ENCODE peak calls at places on chromosomes 16 and 17, in six cellular contexts. X is activated T-helper 1 cell treated with Interleukin-2 at 50 U/mL for 16 hours; G is OCI-LY7; B is SW 1271; E is T-helper 2 cell; Z is stimulated activated CD8-positive, alpha-beta memory T cell treated with anti-CD3 and anti-CD28 coated beads, Interleukin-4, amount 100 ng/mL, for 1 hour. M is an unnamed sample.
A peak's percentile ranks its signal among the peaks of the same experiment; 100 is the strongest.

GRCh38 chr17:45228985-45229517 is 7.4 kb downstream of the FMNL1 start:
- DNase-seq in E (peak; percentile 97), X (peak; percentile 64), Z (peak; percentile 62), G (peak; percentile 67), B (no peak), M (no peak)

GRCh38 chr17:57921342-57921741 is 33.9 kb downstream of the CUEDC1 start:
- DNase-seq in B (no peak), E (no peak), X (no peak), G (no peak), Z (no peak), M (no peak)

GRCh38 chr17:77873518-77874302 is 84.8 kb upstream of the TNRC6C start:
- DNase-seq in X (no peak), B (no peak), G (peak; percentile 38), Z (no peak), E (no peak), M (no peak)

GRCh38 chr17:9802294-9802693 is 10.9 kb upstream of the DHRS7C start:
- DNase-seq in G (no peak), X (no peak), B (no peak), Z (no peak), E (no peak), M (no peak)

GRCh38 chr17:50205111-50205821 is 3.8 kb upstream of the COL1A1 start:
- DNase-seq in E (no peak), B (no peak), G (no peak), Z (no peak), X (no peak), M (no peak)

GRCh38 chr17:80219013-80219776 is 938 bp downstream of the SGSH start:
- DNase-seq in G (peak; percentile 92), E (peak; percentile 93), X (peak; percentile 91), B (no peak), Z (peak; percentile 95), M (peak; percentile 42)

GRCh38 chr16:87628246-87628923 is 26.1 kb downstream of the JPH3 start:
- DNase-seq in G (no peak), Z (no peak), B (no peak), E (no peak), X (no peak), M (no peak)

GRCh38 chr17:55478971-55479370 is 32.3 kb downstream of the SMIM36 start:
- DNase-seq in B (no peak), Z (no peak), X (no peak), G (no peak), E (no peak), M (no peak)

GRCh38 chr17:81426676-81427445 is 31.6 kb downstream of the BAHCC1 start:
- DNase-seq in X (no peak), E (no peak), B (no peak), G (no peak), Z (no peak), M (no peak)

GRCh38 chr17:68377771-68378201 is 79.5 kb downstream of the WIPI1 start:
- DNase-seq in E (no peak), B (no peak), Z (no peak), G (no peak), X (no peak), M (no peak)

GRCh38 chr17:41885733-41886132 is 20.5 kb upstream of the KLHL11 start:
- DNase-seq in X (no peak), G (no peak), E (no peak), Z (no peak), B (no peak), M (no peak)

GRCh38 chr17:45266372-45266926 is 4.6 kb upstream of the SPATA32 start:
- DNase-seq in E (no peak), X (no peak), B (no peak), Z (no peak), G (no peak), M (no peak)

GRCh38 chr17:41758601-41759000 is 24.2 kb upstream of the HAP1 start:
- DNase-seq in G (no peak), X (no peak), Z (no peak), E (no peak), B (no peak), M (no peak)

GRCh38 chr17:43416998-43417891 is 18.5 kb downstream of the ARL4D start:
- DNase-seq in G (no peak), B (no peak), E (no peak), X (no peak), Z (no peak), M (no peak)

GRCh38 chr17:36136031-36136430 is 32.4 kb downstream of the CCL4 start:
- DNase-seq in X (no peak), G (no peak), Z (no peak), B (no peak), E (no peak), M (no peak)

GRCh38 chr16:81513204-81514040 is 68.8 kb downstream of the CMIP start:
- DNase-seq in X (no peak), G (no peak), Z (no peak), B (no peak), E (no peak), M (no peak)

GRCh38 chr16:10827691-10828341 is 9.2 kb upstream of the TVP23A start:
- DNase-seq in Z (no peak), X (no peak), E (no peak), G (no peak), B (no peak), M (no peak)

GRCh38 chr17:73494096-73494954 is 149.9 kb downstream of the SDK2 start:
- DNase-seq in X (no peak), E (no peak), B (no peak), Z (no peak), G (no peak), M (no peak)

GRCh38 chr17:30393911-30394867 is 15.5 kb downstream of the CPD start:
- DNase-seq in E (no peak), G (no peak), B (no peak), Z (no peak), X (no peak), M (no peak)

GRCh38 chr16:1318268-1318545 is 8.8 kb downstream of the UBE2I start:
- DNase-seq in E (no peak), G (no peak), X (no peak), Z (no peak), B (no peak), M (no peak)

GRCh38 chr17:55254375-55254774 is 10.4 kb upstream of the HLF start:
- DNase-seq in X (no peak), E (no peak), G (no peak), B (no peak), Z (no peak), M (no peak)

GRCh38 chr17:34990921-34991365 is 10.6 kb downstream of the LIG3 start:
- DNase-seq in Z (no peak), X (no peak), B (no peak), G (no peak), E (no peak), M (no peak)

GRCh38 chr16:28478511-28479180 is 6.5 kb upstream of the NPIPB7 start:
- DNase-seq in X (no peak), Z (no peak), B (no peak), G (no peak), E (no peak), M (no peak)

GRCh38 chr17:11506635-11507034 is 91.6 kb upstream of the DNAH9 start:
- DNase-seq in B (no peak), X (no peak), E (no peak), Z (no peak), G (peak; percentile 3), M (no peak)

GRCh38 chr17:50345443-50346312 is at the start of gene XYLT2:
- DNase-seq in G (peak; percentile 94), X (peak; percentile 91), E (peak; percentile 88), B (no peak), Z (peak; percentile 70), M (no peak)

GRCh38 chr16:69618307-69618706 is 52.5 kb downstream of the NFAT5 start:
- DNase-seq in G (no peak), B (no peak), Z (no peak), E (no peak), X (no peak), M (no peak)

GRCh38 chr16:53817812-53818211 is 113.9 kb downstream of the FTO start:
- DNase-seq in X (no peak), Z (no peak), G (no peak), B (no peak), E (no peak), M (no peak)

GRCh38 chr16:88854306-88855111 is 2.2 kb downstream of the GALNS start:
- DNase-seq in B (no peak), E (peak; percentile 29), X (no peak), G (peak; percentile 49), Z (no peak), M (no peak)

M was measured in keratinocyte.